ENCODE peak calls at places on chromosomes 1 and 21, in eight cellular contexts. C is psoas muscle, N is left ventricle myocardium inferior, F is AG10803, L is brain microvascular endothelial cell, X is OCI-LY7, Q is fibroblast of lung, V is fibroblast of villous mesenchyme. M is an unnamed sample.

GRCh38 chr1:54100500-54100899 is 47.1 kb downstream of the TCEANC2 start:
- DNase-seq in C (no peak), N (no peak), F (no peak), L (no peak), X (no peak), Q (no peak), V (no peak), M (no peak)

GRCh38 chr1:10161121-10161520 is 49.2 kb upstream of the KIF1B start:
- DNase-seq in C (no peak), N (no peak), F (no peak), L (no peak), X (no peak), Q (no peak), V (no peak), M (no peak)

GRCh38 chr1:162908236-162908635 is 47.3 kb upstream of the CCDC190 start:
- DNase-seq in C (no peak), N (no peak), F (peak), L (no peak), X (no peak), Q (no peak), V (peak), M (no peak)

GRCh38 chr1:65174585-65174984 is 26.6 kb downstream of the AK4 start:
- DNase-seq in C (peak), N (peak), F (peak), L (peak), X (no peak), Q (peak), V (peak), M (no peak)

GRCh38 chr1:172827301-172827700 is 168.4 kb downstream of the FASLG start:
- DNase-seq in C (no peak), N (no peak), F (no peak), L (no peak), X (no peak), Q (no peak), V (peak), M (no peak)

GRCh38 chr1:206011057-206011456 is 7.9 kb upstream of the RAB7B start:
- DNase-seq in C (no peak), N (no peak), F (no peak), L (no peak), X (no peak), Q (no peak), V (no peak), M (no peak)

GRCh38 chr1:95728841-95729240 is 494.8 kb downstream of the RWDD3 start:
- DNase-seq in C (no peak), N (no peak), F (no peak), L (no peak), X (no peak), Q (no peak), V (no peak), M (no peak)

GRCh38 chr21:41666641-41667051 is 100.2 kb downstream of the RIPK4 start:
- DNase-seq in C (no peak), N (no peak), F (no peak), L (no peak), X (no peak), Q (no peak), V (no peak), M (peak)

GRCh38 chr1:48603222-48603621 is 131.2 kb upstream of the SPATA6 start:
- DNase-seq in C (no peak), N (no peak), F (no peak), L (no peak), X (no peak), Q (no peak), V (no peak), M (no peak)

GRCh38 chr1:20726107-20726911 is 6.2 kb downstream of the SH2D5 start:
- DNase-seq in C (no peak), N (no peak), F (no peak), L (no peak), X (no peak), Q (no peak), V (no peak), M (peak)

GRCh38 chr1:102758418-102758817 is 349.9 kb downstream of the COL11A1 start:
- DNase-seq in C (no peak), N (no peak), F (no peak), L (no peak), X (no peak), Q (no peak), V (no peak), M (no peak)

GRCh38 chr1:35860680-35861079 is 22.3 kb upstream of the AGO1 start:
- DNase-seq in C (no peak), N (no peak), F (no peak), L (no peak), X (no peak), Q (no peak), V (no peak), M (no peak)

GRCh38 chr21:42561742-42562141 is 48.1 kb downstream of the SLC37A1 start:
- DNase-seq in C (no peak), N (no peak), F (no peak), L (no peak), X (peak), Q (no peak), V (no peak), M (no peak)

GRCh38 chr1:94865369-94865768 is 45.2 kb downstream of the SLC44A3 start:
- DNase-seq in C (no peak), N (no peak), F (peak), L (no peak), X (no peak), Q (peak), V (peak), M (no peak)

GRCh38 chr1:55257958-55258357 is 42.8 kb upstream of the USP24 start:
- DNase-seq in C (no peak), N (no peak), F (no peak), L (peak), X (peak), Q (peak), V (no peak), M (no peak)

GRCh38 chr1:112256413-112256812 is 139.6 kb upstream of the CTTNBP2NL start:
- DNase-seq in C (no peak), N (no peak), F (no peak), L (no peak), X (no peak), Q (no peak), V (no peak), M (no peak)

GRCh38 chr1:220906561-220907334 is 27.5 kb downstream of the HLX start:
- DNase-seq in C (no peak), N (no peak), F (peak), L (no peak), X (no peak), Q (no peak), V (no peak), M (no peak)

GRCh38 chr1:187605736-187606135 is 777.0 kb downstream of the PLA2G4A start:
- DNase-seq in C (no peak), N (no peak), F (no peak), L (no peak), X (no peak), Q (peak), V (no peak), M (no peak)

GRCh38 chr1:39205102-39205780 is 746 bp downstream of the MACF1 start:
- DNase-seq in C (peak), N (peak), F (peak), L (peak), X (peak), Q (peak), V (peak), M (no peak)

GRCh38 chr21:34268493-34268892 is 95.3 kb upstream of the KCNE2 start:
- DNase-seq in C (no peak), N (no peak), F (no peak), L (no peak), X (no peak), Q (no peak), V (no peak), M (no peak)

GRCh38 chr21:41185802-41186201 is 17.8 kb downstream of the BACE2 start:
- DNase-seq in C (no peak), N (no peak), F (no peak), L (no peak), X (no peak), Q (no peak), V (no peak), M (no peak)

GRCh38 chr1:67451377-67451776 is 21.2 kb upstream of the SERBP1 start:
- DNase-seq in C (no peak), N (no peak), F (no peak), L (no peak), X (no peak), Q (no peak), V (no peak), M (no peak)

GRCh38 chr21:16571594-16571993 is 841.8 kb downstream of the USP25 start:
- DNase-seq in C (no peak), N (no peak), F (peak), L (no peak), X (no peak), Q (peak), V (peak), M (no peak)

GRCh38 chr1:79012500-79012899 is 6.0 kb upstream of the ADGRL4 start:
- DNase-seq in C (no peak), N (no peak), F (no peak), L (no peak), X (no peak), Q (no peak), V (no peak), M (no peak)

GRCh38 chr21:36542312-36543101 is 62.6 kb upstream of the CLDN14 start:
- DNase-seq in C (no peak), N (no peak), F (no peak), L (no peak), X (peak), Q (no peak), V (no peak), M (peak)

GRCh38 chr1:15680614-15681345 is 3.3 kb upstream of the PLEKHM2 start:
- DNase-seq in C (peak), N (no peak), F (peak), L (peak), X (no peak), Q (peak), V (peak), M (peak)

GRCh38 chr1:26839779-26840178 is 13.3 kb downstream of the ZDHHC18 start:
- DNase-seq in C (no peak), N (no peak), F (no peak), L (no peak), X (no peak), Q (no peak), V (no peak), M (no peak)

GRCh38 chr1:159829822-159830455 is 3.3 kb downstream of the SLAMF8 start:
- DNase-seq in C (peak), N (peak), F (peak), L (peak), X (no peak), Q (peak), V (peak), M (no peak)

GRCh38 chr1:212595229-212595628 is 13.3 kb upstream of the ATF3 start:
- DNase-seq in C (no peak), N (no peak), F (no peak), L (no peak), X (no peak), Q (no peak), V (no peak), M (no peak)

GRCh38 chr1:119510046-119510445 is 3.0 kb downstream of the HSD3B1 start:
- DNase-seq in C (no peak), N (no peak), F (no peak), L (no peak), X (no peak), Q (no peak), V (no peak), M (no peak)

GRCh38 chr1:19189270-19189669 is 20.8 kb downstream of the UBR4 start:
- DNase-seq in C (no peak), N (no peak), F (no peak), L (no peak), X (no peak), Q (no peak), V (no peak), M (no peak)

GRCh38 chr1:232795497-232796068 is 9.6 kb upstream of the MAP10 start:
- DNase-seq in C (no peak), N (no peak), F (no peak), L (peak), X (no peak), Q (no peak), V (peak), M (no peak)

GRCh38 chr1:232789660-232790059 is 15.6 kb upstream of the MAP10 start:
- DNase-seq in C (no peak), N (no peak), F (peak), L (no peak), X (no peak), Q (no peak), V (peak), M (no peak)

GRCh38 chr1:232788235-232788872 is 16.9 kb upstream of the MAP10 start:
- DNase-seq in C (no peak), N (no peak), F (no peak), L (no peak), X (no peak), Q (no peak), V (no peak), M (no peak)

GRCh38 chr1:232792949-232793348 is 12.3 kb upstream of the MAP10 start:
- DNase-seq in C (no peak), N (no peak), F (no peak), L (no peak), X (no peak), Q (peak), V (no peak), M (no peak)

DNA sequence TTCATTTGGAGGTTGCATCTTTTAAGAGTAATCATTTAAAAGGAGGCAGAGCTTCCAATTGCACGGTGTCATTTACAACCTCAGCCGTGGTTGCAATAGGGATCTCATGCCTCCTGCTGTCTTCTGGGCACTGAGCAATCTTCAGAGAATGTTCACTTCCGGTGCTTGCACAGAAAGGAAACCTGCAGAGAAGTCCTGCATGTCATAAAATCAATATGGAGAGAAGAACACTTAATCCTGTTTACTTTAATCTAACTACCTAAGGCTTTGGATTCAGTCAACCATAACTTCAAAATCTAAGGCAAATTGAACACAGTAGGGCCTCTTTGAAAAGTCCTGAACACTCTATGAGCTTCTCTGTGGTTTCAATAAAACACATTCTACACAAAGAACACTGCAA is 11.3 kb upstream of the MAP10 start:
- DNase-seq in C (no peak), N (no peak), F (peak), L (peak), X (no peak), Q (peak), V (peak), M (no peak)
- H3K4me3 ChIP-seq in C (no peak), N (no peak), F (no peak), L (no peak), X (no peak), Q (no peak), V (no peak), M (no peak)

GRCh38 chr1:37485902-37486679 is 11.7 kb downstream of the ZC3H12A start:
- DNase-seq in C (no peak), N (no peak), F (peak), L (no peak), X (no peak), Q (no peak), V (peak), M (peak)
- TF ChIP-seq CTCF in C (no peak), N (no peak), F (no peak), L (no peak), X (no peak), Q (no peak), V (no peak), M (no peak)

GRCh38 chr1:22107126-22107525 is 35.8 kb downstream of the WNT4 start:
- DNase-seq in C (no peak), N (no peak), F (peak), L (no peak), X (no peak), Q (peak), V (no peak), M (no peak)

GRCh38 chr1:22104865-22105437 is 37.9 kb downstream of the WNT4 start:
- DNase-seq in C (no peak), N (no peak), F (no peak), L (no peak), X (no peak), Q (no peak), V (no peak), M (no peak)

GRCh38 chr1:22108343-22109135 is 34.4 kb downstream of the WNT4 start:
- DNase-seq in C (no peak), N (no peak), F (peak), L (no peak), X (no peak), Q (peak), V (peak), M (no peak)

GRCh38 chr1:22104074-22104473 is 38.8 kb downstream of the WNT4 start:
- DNase-seq in C (no peak), N (no peak), F (no peak), L (no peak), X (no peak), Q (no peak), V (no peak), M (no peak)

DNA sequence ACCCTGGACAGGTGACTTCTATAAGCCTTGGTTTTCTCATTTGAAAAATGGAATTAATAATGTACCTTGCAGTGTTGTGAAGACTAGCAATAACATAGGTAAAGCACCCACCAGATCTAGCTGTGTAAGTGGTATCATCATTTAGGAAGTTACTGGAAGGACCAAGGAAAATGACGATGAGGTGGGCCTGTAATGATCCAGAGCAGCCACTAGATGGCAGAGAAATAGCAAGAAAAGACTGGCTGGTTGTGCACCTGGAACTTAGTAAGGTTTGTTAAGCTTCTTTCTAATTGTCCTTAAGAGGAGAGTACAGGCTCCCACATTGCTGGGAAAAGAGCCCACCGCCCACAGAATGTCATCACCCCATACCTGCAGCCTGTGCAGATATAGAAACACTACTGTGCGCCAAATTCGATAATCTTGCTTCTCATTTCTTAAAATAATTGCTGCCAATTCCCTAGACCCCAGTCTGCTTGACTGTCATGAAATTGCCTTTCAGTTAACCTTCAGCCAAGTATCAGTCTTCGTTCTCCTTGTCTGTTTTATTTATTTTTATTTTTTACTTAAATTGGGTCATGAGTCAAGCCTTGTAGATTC is 37.2 kb downstream of the WNT4 start:
- DNase-seq in C (no peak), N (no peak), F (peak), L (peak), X (peak), Q (peak), V (peak), M (no peak)
- H3K4me3 ChIP-seq in C (no peak), N (no peak), F (no peak), L (no peak), X (no peak), Q (no peak), V (no peak), M (no peak)

DNA sequence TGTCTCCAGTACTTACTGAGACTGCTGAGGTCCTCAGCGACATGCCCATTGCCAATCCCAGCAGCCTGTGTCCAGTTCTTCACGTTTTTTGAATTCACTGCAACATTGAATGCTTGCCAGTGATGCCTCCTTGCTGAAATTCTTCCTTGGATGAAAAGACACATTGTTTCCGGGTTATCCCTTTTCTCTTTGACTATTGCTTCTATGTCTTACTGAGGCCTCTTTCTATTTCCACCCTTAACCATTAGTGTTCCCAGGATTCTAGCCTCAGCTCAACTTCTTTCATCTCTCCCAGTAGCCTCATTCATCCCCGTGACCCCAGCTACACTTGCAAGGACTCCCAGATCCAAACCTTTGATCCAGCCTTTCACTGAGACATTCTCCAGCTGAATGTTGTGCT is 46.5 kb upstream of the KIF26B start:
- DNase-seq in C (no peak), N (no peak), F (no peak), L (no peak), X (no peak), Q (no peak), V (no peak), M (no peak)
- TF ChIP-seq CTCF in C (no peak), N (no peak), F (no peak), L (no peak), X (no peak), Q (no peak), V (no peak), M (no peak)

GRCh38 chr1:86865973-86866637 is 47.8 kb downstream of the SELENOF start:
- DNase-seq in C (no peak), N (no peak), F (no peak), L (no peak), X (no peak), Q (no peak), V (no peak), M (no peak)

GRCh38 chr1:86868477-86868876 is 45.4 kb downstream of the SELENOF start:
- DNase-seq in C (no peak), N (no peak), F (peak), L (no peak), X (no peak), Q (peak), V (peak), M (no peak)

GRCh38 chr1:86861424-86861823 is 52.5 kb downstream of the SELENOF start:
- DNase-seq in C (no peak), N (no peak), F (no peak), L (no peak), X (no peak), Q (no peak), V (no peak), M (no peak)

GRCh38 chr1:86871001-86871400 is 42.9 kb downstream of the SELENOF start:
- DNase-seq in C (no peak), N (no peak), F (no peak), L (no peak), X (no peak), Q (no peak), V (no peak), M (no peak)

DNA sequence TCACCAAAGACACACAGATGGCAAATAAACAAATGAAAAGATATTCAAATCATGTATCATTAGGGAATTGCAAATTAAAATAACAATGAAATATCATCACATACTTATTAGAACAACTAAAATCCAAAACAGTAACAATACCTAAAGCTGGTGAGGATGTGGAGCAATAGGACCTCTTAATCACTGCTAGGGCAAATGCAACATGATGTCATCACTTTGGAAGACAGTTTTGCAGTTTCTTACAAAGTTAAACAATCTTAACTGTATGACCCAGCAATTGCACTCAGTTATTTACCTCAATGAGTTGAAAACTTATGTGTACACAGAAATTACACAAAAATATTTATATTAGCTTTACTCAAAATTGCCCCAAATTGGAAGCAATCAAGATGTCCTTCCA is 47.3 kb downstream of the SELENOF start:
- DNase-seq in C (no peak), N (no peak), F (peak), L (peak), X (no peak), Q (peak), V (peak), M (no peak)
- H3K4me3 ChIP-seq in C (no peak), N (no peak), F (no peak), L (no peak), X (no peak), Q (no peak), V (no peak), M (no peak)

M was measured in coronary artery.